ENCODE peak calls at places on chromosomes 5 and 9, in four cellular contexts. L, A, X and D are unnamed samples.

GRCh38 chr9:87063883-87064282 is 116.6 kb upstream of the GAS1 start:
- DNase-seq in L (peak), A (no peak), X (no peak), D (peak)

GRCh38 chr9:34123682-34124081 is 2.8 kb downstream of the DCAF12 start:
- DNase-seq in L (no peak), A (peak), X (no peak), D (no peak)

GRCh38 chr5:82159014-82159413 is 119.1 kb downstream of the RPS23 start:
- DNase-seq in L (peak), A (no peak), X (no peak), D (peak)

GRCh38 chr9:14748373-14748772 is 25.8 kb upstream of the CER1 start:
- DNase-seq in L (no peak), A (no peak), X (no peak), D (no peak)

GRCh38 chr9:136052433-136052880 is 42.6 kb downstream of the NACC2 start:
- DNase-seq in L (no peak), A (peak), X (no peak), D (peak)

GRCh38 chr9:16191691-16192402 is 639.0 kb downstream of the CCDC171 start:
- DNase-seq in L (peak), A (peak), X (no peak), D (peak)

GRCh38 chr5:154797762-154798161 is 42.6 kb downstream of the LARP1 start:
- DNase-seq in L (peak), A (no peak), X (no peak), D (no peak)

GRCh38 chr5:19534751-19535150 is 453.2 kb downstream of the CDH18 start:
- DNase-seq in L (no peak), A (no peak), X (no peak), D (no peak)

GRCh38 chr5:126178521-126178920 is 244.7 kb upstream of the GRAMD2B start:
- DNase-seq in L (peak), A (no peak), X (no peak), D (peak)

GRCh38 chr5:60417500-60418181 is 282.3 kb downstream of the DEPDC1B start:
- DNase-seq in L (no peak), A (no peak), X (no peak), D (no peak)

GRCh38 chr9:86413966-86414880 is 60.0 kb upstream of the TUT7 start:
- DNase-seq in L (peak), A (no peak), X (no peak), D (peak)

GRCh38 chr9:4147476-4148214 is 152.2 kb downstream of the GLIS3 start:
- DNase-seq in L (no peak), A (no peak), X (no peak), D (no peak)

GRCh38 chr5:112694853-112695709 is 42.6 kb upstream of the APC start:
- DNase-seq in L (peak), A (no peak), X (peak), D (peak)

GRCh38 chr9:8825600-8826147 is 1026.1 kb upstream of the DMAC1 start:
- DNase-seq in L (peak), A (no peak), X (no peak), D (no peak)
- H3K4me3 ChIP-seq in L (peak), A (no peak), X (no peak), D (no peak)

DNA sequence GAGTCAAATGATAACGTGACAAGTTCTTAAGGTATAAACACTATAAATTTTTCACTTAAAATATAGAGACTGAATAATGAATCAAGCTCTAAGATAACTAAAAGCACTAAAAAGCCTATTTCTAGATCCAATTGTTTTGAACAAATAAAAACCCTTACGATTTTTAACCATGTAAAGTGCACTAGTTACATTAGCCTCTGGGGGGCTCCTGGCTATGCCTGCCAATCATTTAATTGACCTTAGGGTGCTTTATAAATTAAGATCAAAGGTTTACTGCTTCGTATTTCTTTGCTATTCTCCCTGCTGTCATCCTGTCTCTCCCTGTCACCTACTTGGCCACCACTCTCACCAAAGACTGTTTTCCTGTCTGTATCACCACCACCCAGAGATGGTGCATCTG is 133.4 kb downstream of the ESM1 start:
- DNase-seq in L (no peak), A (no peak), X (no peak), D (no peak)
- TF ChIP-seq CTCF in L (no peak), A (no peak), X (no peak), D (peak)

GRCh38 chr9:129322022-129322621 is 144.1 kb upstream of the IER5L start:
- DNase-seq in L (no peak), A (peak), X (no peak), D (no peak)

GRCh38 chr9:129319938-129320481 is 141.9 kb upstream of the IER5L start:
- DNase-seq in L (no peak), A (peak), X (no peak), D (no peak)

GRCh38 chr9:129321511-129322021 is 143.5 kb upstream of the IER5L start:
- DNase-seq in L (no peak), A (peak), X (no peak), D (no peak)

GRCh38 chr9:129319076-129319937 is 141.2 kb upstream of the IER5L start:
- DNase-seq in L (no peak), A (peak), X (no peak), D (no peak)

DNA sequence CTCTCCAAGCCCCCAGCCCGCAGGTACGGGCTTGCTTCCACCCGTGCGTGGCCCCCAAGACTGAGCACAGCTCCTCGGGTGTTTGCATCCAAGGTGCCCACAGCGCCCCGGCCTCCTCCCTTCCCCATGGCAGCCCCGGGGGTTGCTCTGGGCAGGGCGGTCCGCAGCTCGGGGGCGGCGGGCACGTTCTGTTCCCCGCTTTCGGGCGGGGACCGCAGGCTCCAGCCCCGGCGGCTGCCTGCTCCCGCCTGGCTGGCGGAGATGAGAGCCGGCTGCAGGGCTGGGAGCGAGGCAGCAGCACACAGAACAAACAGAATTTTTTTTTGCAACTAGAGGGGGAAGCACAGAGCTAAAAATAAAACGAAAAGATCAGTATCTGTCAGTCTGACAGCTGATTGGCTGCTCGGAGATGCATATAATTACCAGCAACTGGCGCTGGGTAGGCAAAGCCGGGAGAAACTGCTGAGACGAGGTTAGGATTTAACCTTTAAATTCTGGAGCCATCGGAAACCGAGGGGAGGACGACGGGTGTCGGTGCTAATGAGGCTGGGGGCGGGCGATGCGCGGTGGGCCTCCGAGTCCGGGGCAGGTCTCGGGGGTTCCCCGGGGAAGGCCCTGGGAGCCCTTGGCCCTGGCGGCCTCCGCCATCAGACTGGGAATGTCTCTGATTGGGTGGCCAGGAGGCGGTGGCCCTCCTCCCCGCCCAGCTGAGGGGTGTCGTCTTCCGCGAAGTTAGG is 142.7 kb upstream of the IER5L start:
- DNase-seq in L (peak), A (peak), X (peak), D (peak)
- H3K4me3 ChIP-seq in L (peak), A (no peak), X (peak), D (peak)

GRCh38 chr5:93596676-93597441 is 13.8 kb downstream of the NR2F1 start:
- DNase-seq in L (no peak), A (no peak), X (no peak), D (no peak)
- TF ChIP-seq CTCF in L (no peak), A (no peak), X (no peak), D (no peak)

DNA sequence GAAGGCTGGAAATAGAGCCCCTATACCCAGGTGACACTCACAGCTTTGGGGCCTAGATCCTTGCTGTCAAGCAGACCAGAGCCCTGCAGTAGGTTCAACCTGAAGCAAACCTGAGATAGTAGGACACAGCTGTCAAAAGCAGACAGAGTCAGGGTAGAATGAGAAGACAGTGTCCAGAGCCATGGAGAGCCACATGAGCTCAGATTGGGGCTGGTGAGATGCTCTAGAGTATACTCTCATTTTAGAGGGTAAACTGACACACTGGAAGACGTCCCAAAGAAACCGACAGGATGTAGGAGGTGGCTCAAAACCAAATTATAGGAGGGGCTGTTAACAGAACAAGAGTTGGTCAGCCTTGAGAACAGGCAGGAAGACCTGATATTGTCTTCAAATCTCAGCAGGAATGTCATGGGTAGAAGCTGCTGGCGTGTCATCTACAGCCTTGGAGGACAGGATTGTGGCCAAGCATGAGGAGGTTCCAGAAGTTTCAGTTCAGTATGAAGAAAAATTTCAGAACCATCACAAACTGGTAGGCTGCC is 11.5 kb downstream of the CCDC69 start:
- DNase-seq in L (no peak), A (no peak), X (no peak), D (no peak)
- H3K4me3 ChIP-seq in L (no peak), A (no peak), X (no peak), D (no peak)

GRCh38 chr9:10858817-10859216 is 246.0 kb upstream of the PTPRD start:
- DNase-seq in L (no peak), A (no peak), X (no peak), D (no peak)

DNA sequence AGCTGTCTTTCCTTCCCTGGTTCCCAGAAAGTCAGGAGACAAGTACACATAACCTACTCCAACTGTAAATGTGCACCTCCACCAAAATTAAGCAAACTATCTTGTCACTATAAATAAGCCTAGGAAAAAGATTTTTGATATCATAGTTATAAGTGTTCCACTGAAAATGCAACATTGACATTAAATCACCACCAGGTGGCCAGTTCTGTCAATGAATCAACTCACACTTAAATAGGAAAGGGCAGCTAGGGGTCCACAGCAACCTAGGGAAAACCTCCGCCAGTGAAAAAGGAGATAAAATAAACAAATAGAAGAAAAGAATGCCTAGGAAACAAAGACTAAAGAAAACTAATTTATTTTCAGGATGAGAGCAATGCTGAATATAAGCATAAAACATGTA is 243.0 kb upstream of the PTPRD start:
- DNase-seq in L (peak), A (no peak), X (no peak), D (peak)
- TF ChIP-seq CTCF in L (peak), A (no peak), X (no peak), D (peak)

GRCh38 chr5:157710431-157710830 is 20.8 kb upstream of the THG1L start:
- DNase-seq in L (no peak), A (no peak), X (no peak), D (no peak)
- H3K4me3 ChIP-seq in L (no peak), A (no peak), X (no peak), D (no peak)

GRCh38 chr5:62340979-62341378 is 35.0 kb downstream of the KIF2A start:
- DNase-seq in L (no peak), A (no peak), X (no peak), D (no peak)

GRCh38 chr5:62340392-62340791 is 34.4 kb downstream of the KIF2A start:
- DNase-seq in L (peak), A (no peak), X (no peak), D (peak)

GRCh38 chr5:62343428-62343827 is 37.4 kb downstream of the KIF2A start:
- DNase-seq in L (peak), A (no peak), X (no peak), D (peak)

GRCh38 chr5:62341783-62342475 is 35.9 kb downstream of the KIF2A start:
- DNase-seq in L (no peak), A (no peak), X (no peak), D (no peak)

GRCh38 chr5:62342476-62342837 is 36.5 kb downstream of the KIF2A start:
- DNase-seq in L (no peak), A (no peak), X (no peak), D (no peak)
- TF ChIP-seq CTCF in L (no peak), A (no peak), X (no peak), D (no peak)

DNA sequence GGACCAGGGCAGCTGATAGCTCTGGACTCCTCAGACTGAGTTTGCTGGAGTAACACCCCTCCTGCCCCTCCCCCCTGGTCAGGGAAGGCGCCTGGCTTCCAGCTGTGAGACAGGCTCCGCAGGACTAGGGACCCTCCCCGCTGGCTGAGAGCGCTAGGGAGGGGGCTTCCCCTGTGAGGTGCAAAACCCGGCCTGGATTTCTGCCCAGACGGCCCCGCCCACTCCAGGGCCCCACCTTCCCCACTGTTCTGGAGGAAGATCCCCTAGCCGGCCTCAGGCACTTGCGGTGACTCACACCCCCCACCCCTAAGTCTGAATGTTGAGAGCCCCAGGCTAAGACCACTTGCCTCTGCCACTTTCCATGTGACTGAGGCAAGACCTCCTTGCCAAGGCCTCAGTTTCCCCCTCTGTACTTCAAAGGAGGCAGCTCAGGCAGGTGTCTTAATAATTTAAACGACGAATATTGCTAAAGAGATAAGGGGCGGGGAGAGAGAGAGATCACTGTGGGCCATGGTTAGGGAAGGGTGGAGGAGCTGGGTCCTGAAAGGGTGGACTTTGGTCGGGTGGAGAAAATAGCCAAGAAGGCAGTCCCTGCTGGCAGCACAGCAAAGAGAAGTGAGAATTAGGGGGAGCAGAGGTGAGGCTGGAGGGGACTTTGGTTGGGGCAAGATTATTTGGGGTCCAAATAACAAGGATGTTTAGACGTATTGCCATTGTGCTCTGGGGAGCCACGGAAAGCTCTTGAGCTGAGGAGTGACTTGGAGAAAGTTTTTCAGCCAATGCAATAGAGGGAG is 1.0 kb upstream of the DAB2IP start:
- DNase-seq in L (no peak), A (peak), X (no peak), D (peak)
- H3K4me3 ChIP-seq in L (no peak), A (no peak), X (no peak), D (no peak)

DNA sequence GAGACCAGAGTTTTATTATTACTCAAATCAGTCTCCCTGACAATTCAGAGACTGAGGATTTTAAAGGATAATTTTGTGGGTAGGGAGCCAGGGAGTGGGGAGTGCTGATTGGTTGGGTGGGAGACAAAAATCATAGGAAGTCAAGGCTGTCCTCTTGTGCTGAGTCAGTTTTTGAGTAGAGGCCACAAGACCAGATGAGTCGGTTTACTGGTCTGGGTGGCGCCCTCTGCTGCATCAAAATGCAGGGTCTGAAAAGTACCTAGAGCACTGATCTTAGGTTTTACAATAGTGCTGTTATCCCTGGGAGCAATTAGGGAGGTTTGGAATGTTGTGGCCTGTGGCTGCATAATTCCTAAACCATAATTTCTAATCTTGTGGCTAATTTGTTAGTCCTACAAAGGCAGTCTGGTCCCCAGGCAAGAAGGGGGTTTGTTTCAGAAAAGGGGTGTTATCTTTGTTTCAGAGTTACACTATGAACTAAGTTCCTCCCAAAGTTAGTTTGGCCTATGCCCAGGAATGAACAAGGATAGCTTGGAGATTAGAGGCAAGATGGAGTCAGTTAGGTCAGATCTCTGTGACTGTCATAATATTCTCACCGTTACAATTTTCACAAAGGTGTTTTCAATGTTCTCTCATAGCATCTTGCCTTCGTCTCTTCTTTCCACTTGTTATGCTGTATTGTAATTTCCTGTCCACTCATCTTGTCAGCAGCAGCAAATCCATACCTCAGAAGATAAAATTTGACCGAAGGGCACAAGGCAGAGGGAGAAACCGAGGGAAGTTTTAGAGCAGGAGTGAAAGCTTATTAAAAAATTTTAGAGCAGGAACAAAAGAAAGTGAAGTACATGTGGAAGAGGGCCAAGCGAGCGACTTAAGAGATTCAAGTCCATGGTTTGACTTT is 59.2 kb upstream of the CLINT1 start:
- DNase-seq in L (peak), A (peak), X (peak), D (peak)
- TF ChIP-seq CTCF in L (peak), A (no peak), X (peak), D (peak)